ENCODE peak calls at places on chromosomes 5 and 9, in four cellular contexts. Z is cerebellar cortex, L is AG04450, P is choroid plexus epithelial cell. Y is an unnamed sample.

GRCh38 chr5:80625230-80625629 is 29.2 kb upstream of the MSH3 start:
- DNase-seq in L (no peak), P (no peak), Z (no peak), Y (no peak)

GRCh38 chr5:77316871-77317661 is 106.6 kb downstream of the PDE8B start:
- DNase-seq in L (no peak), P (peak), Z (no peak), Y (no peak)

GRCh38 chr9:3909966-3910650 is 384.3 kb upstream of the RFX3 start:
- DNase-seq in P (no peak), L (no peak), Z (no peak), Y (no peak)

GRCh38 chr9:127521919-127522304 is 70.6 kb downstream of the LRSAM1 start:
- DNase-seq in P (no peak), Z (no peak), L (no peak), Y (no peak)

GRCh38 chr9:129580211-129580915 is 40.5 kb downstream of the C9orf50 start:
- DNase-seq in P (no peak), L (no peak), Z (no peak), Y (no peak)

GRCh38 chr5:179974281-179974945 is 66.7 kb upstream of the TBC1D9B start:
- DNase-seq in P (no peak), Z (peak), L (no peak), Y (no peak)

GRCh38 chr9:121282309-121283071 is 14.5 kb downstream of the GSN start:
- DNase-seq in Z (no peak), L (no peak), P (no peak), Y (no peak)

GRCh38 chr9:14447103-14447502 is 133.2 kb upstream of the NFIB start:
- DNase-seq in P (no peak), Z (no peak), L (no peak), Y (no peak)

GRCh38 chr5:71778678-71779276 is 59.7 kb downstream of the CARTPT start:
- DNase-seq in Z (peak), L (no peak), P (peak), Y (peak)

GRCh38 chr9:93962041-93962440 is 6.9 kb upstream of the BARX1 start:
- DNase-seq in L (no peak), P (no peak), Z (no peak), Y (no peak)

GRCh38 chr5:19488786-19489185 is 499.2 kb downstream of the CDH18 start:
- DNase-seq in L (no peak), P (no peak), Z (peak), Y (no peak)

GRCh38 chr5:14728109-14728938 is 63.8 kb downstream of the OTULIN start:
- DNase-seq in Z (no peak), L (no peak), P (no peak), Y (no peak)

GRCh38 chr9:128568470-128569083 is 16.2 kb downstream of the SPTAN1 start:
- DNase-seq in Z (no peak), P (peak), L (no peak), Y (no peak)

GRCh38 chr5:76153996-76154395 is 70.8 kb downstream of the SV2C start:
- DNase-seq in P (no peak), Z (no peak), L (no peak), Y (no peak)

GRCh38 chr5:17089001-17089400 is 128.4 kb upstream of the BASP1 start:
- DNase-seq in Z (no peak), L (no peak), P (no peak), Y (no peak)

GRCh38 chr9:121764371-121764730 is 112.9 kb downstream of the DAB2IP start:
- DNase-seq in P (no peak), Z (no peak), L (no peak), Y (no peak)

Y was measured in brain microvascular endothelial cell.